ENCODE peak calls at places on chromosomes 16 and 17, in seven cellular contexts. J is HCT116, A is coronary artery, H is left cardiac atrium, F is uterus, E is astrocyte, V is NCI-H1694 treated with DMSO at 0.1 percent for 48 hours. T is an unnamed sample.

GRCh38 chr17:74243013-74243755 is 29.8 kb downstream of the TTYH2 start:
- DNase-seq in J (no peak), A (no peak), H (peak; percentile 70), F (no peak), E (no peak), V (no peak), T (peak; percentile 74)

GRCh38 chr17:3848229-3848628 is 2.2 kb upstream of the NCBP3 start:
- DNase-seq in J (no peak), A (no peak), H (no peak), F (no peak), E (no peak), V (no peak), T (no peak)

GRCh38 chr16:66588981-66589713 is 9.9 kb downstream of the CMTM2 start:
- DNase-seq in J (no peak), A (no peak), H (no peak), F (no peak), E (no peak), V (no peak), T (no peak)

GRCh38 chr16:83847371-83848225 is 39.8 kb downstream of the HSBP1 start:
- DNase-seq in J (no peak), A (no peak), H (no peak), F (no peak), E (no peak), V (no peak), T (no peak)

GRCh38 chr17:65103896-65104295 is 33.3 kb upstream of the RGS9 start:
- DNase-seq in J (no peak), A (no peak), H (no peak), F (no peak), E (no peak), V (no peak), T (no peak)

GRCh38 chr17:17812211-17813054 is 24.4 kb downstream of the SREBF1 start:
- DNase-seq in J (no peak), A (no peak), H (peak; percentile 78), F (peak; percentile 78), E (no peak), V (peak; percentile 33), T (peak; percentile 81)

GRCh38 chr16:87809150-87809902 is 43.5 kb upstream of the KLHDC4 start:
- DNase-seq in J (no peak), A (no peak), H (no peak), F (no peak), E (no peak), V (no peak), T (no peak)

GRCh38 chr17:50080827-50081226 is 14.3 kb upstream of the PDK2 start:
- DNase-seq in J (no peak), A (no peak), H (no peak), F (no peak), E (no peak), V (no peak), T (no peak)

GRCh38 chr17:69960755-69961154 is 114.3 kb upstream of the KCNJ16 start:
- DNase-seq in J (no peak), A (no peak), H (peak; percentile 26), F (no peak), E (no peak), V (no peak), T (peak; percentile 81)

GRCh38 chr17:53628011-53628410 is 194.7 kb upstream of the KIF2B start:
- DNase-seq in J (no peak), A (no peak), H (no peak), F (no peak), E (peak; percentile 78), V (no peak), T (no peak)

GRCh38 chr16:87417511-87417910 is 25.4 kb downstream of the MAP1LC3B start:
- DNase-seq in J (no peak), A (no peak), H (no peak), F (no peak), E (no peak), V (no peak), T (no peak)

GRCh38 chr17:32783602-32784001 is 93.3 kb downstream of the MYO1D start:
- DNase-seq in J (peak; percentile 39), A (no peak), H (no peak), F (no peak), E (peak; percentile 42), V (peak; percentile 64), T (no peak)

T was measured in testis.